ENCODE peak calls at places on chromosomes 4 and X, in nine cellular contexts. H, X, Y, T, I, Q, C, G and F are unnamed samples. For H3K27me3, the result is how much of the 10 kb centered on the place peaks cover.

GRCh38 chr4:159097144-159097543 is 5.7 kb upstream of the RAPGEF2 start:
- DNase-seq in H (no peak), X (no peak), Y (no peak), T (no peak), I (no peak), Q (no peak), C (no peak), G (no peak), F (no peak)

GRCh38 chr4:108303488-108304177 is 134.9 kb upstream of the LEF1 start:
- DNase-seq in H (no peak), X (no peak), Y (no peak), T (no peak), I (peak), Q (no peak), C (no peak), G (no peak), F (no peak)

GRCh38 chr4:126405369-126405982 is 1090.7 kb downstream of the FAT4 start:
- DNase-seq in H (peak), X (no peak), Y (no peak), T (peak), I (peak), Q (no peak), C (no peak), G (peak), F (no peak)

GRCh38 chrX:9163153-9163790 is 129.3 kb upstream of the FAM9B start:
- DNase-seq in H (no peak), X (no peak), Y (no peak), T (no peak), I (no peak), Q (no peak), C (no peak), G (peak), F (no peak)

GRCh38 chr4:171629182-171629581 is 184.0 kb upstream of the GALNTL6 start:
- DNase-seq in H (no peak), X (no peak), Y (no peak), T (no peak), I (no peak), Q (no peak), C (no peak), G (no peak), F (no peak)

GRCh38 chr4:161728929-161729328 is 434.9 kb downstream of the FSTL5 start:
- DNase-seq in H (no peak), X (no peak), Y (no peak), T (no peak), I (no peak), Q (no peak), C (no peak), G (no peak), F (no peak)

GRCh38 chr4:22911285-22911684 is 218.5 kb downstream of the GBA3 start:
- DNase-seq in H (no peak), X (no peak), Y (no peak), T (no peak), I (no peak), Q (no peak), C (no peak), G (no peak), F (no peak)

GRCh38 chr4:1043162-1043561 is 31.7 kb downstream of the FGFRL1 start:
- DNase-seq in H (no peak), X (no peak), Y (no peak), T (no peak), I (no peak), Q (no peak), C (no peak), G (no peak), F (no peak)

GRCh38 chr4:23881052-23881501 is 8.8 kb downstream of the PPARGC1A start:
- DNase-seq in H (no peak), X (no peak), Y (no peak), T (no peak), I (no peak), Q (no peak), C (no peak), G (no peak), F (no peak)

GRCh38 chrX:19334945-19335626 is 8.6 kb upstream of the PDHA1 start:
- DNase-seq in H (peak), X (no peak), Y (no peak), T (peak), I (peak), Q (no peak), C (no peak), G (peak), F (no peak)

GRCh38 chr4:169167958-169168357 is 102.8 kb downstream of the SH3RF1 start:
- DNase-seq in H (no peak), X (no peak), Y (no peak), T (no peak), I (no peak), Q (no peak), C (no peak), G (no peak), F (no peak)

DNA sequence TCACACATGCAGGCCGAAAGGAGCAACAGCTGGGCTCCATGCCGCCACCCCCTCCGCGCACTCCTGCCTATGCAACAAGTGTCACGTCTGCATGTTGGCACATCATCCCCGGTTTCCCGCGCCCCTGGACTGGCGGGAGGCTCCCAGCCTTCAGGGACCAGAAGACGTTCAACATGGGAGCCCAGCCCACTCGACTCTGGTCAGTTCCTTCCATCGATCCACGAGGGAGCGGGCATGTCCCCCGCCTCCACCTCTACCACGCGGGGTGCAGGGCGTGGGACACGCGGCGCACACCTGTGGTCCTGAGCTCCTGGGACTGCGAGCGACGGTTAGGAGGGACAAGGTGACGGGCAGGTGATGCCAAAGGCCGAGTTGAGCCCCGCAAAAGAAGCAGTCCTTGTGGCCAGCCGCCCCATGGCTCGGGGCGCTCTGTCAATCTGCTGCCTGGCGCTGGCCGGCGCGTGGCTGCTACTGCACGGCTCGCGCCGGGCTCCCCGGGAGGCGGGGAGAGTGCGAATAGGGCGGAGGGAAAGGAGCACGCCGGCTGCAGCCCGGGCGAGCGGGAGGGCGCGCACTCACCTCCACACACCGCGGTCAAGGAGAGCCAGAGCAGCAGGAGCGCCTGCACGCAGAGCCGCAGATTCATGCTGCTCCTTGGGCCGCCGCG is 638 bp downstream of the APLN start:
- DNase-seq in H (no peak), X (no peak), Y (peak), T (no peak), I (peak), Q (no peak), C (peak), G (no peak), F (peak)
- H3K27me3 ChIP-seq in H (under half), X (half or more), Y (under half), T (half or more), I (under half), Q (under half), C (under half), G (half or more), F (under half)

GRCh38 chrX:642436-643210 is 12.0 kb downstream of the SHOX start:
- DNase-seq in H (no peak), X (no peak), Y (no peak), T (no peak), I (peak), Q (no peak), C (no peak), G (no peak), F (no peak)

GRCh38 chrX:646228-646495 is 15.6 kb downstream of the SHOX start:
- DNase-seq in H (no peak), X (no peak), Y (no peak), T (no peak), I (no peak), Q (no peak), C (no peak), G (no peak), F (no peak)

GRCh38 chrX:645024-645376 is 14.4 kb downstream of the SHOX start:
- DNase-seq in H (peak), X (no peak), Y (no peak), T (no peak), I (peak), Q (no peak), C (no peak), G (peak), F (peak)

GRCh38 chrX:643911-644303 is 13.3 kb downstream of the SHOX start:
- DNase-seq in H (no peak), X (no peak), Y (no peak), T (no peak), I (peak), Q (no peak), C (no peak), G (no peak), F (no peak)

GRCh38 chrX:644304-645023 is 13.9 kb downstream of the SHOX start:
- DNase-seq in H (peak), X (no peak), Y (no peak), T (no peak), I (peak), Q (no peak), C (no peak), G (peak), F (no peak)
- H3K27me3 ChIP-seq in H (half or more), X (half or more), Y (half or more), T (half or more), I (half or more), Q (half or more), C (under half), G (half or more), F (half or more)

DNA sequence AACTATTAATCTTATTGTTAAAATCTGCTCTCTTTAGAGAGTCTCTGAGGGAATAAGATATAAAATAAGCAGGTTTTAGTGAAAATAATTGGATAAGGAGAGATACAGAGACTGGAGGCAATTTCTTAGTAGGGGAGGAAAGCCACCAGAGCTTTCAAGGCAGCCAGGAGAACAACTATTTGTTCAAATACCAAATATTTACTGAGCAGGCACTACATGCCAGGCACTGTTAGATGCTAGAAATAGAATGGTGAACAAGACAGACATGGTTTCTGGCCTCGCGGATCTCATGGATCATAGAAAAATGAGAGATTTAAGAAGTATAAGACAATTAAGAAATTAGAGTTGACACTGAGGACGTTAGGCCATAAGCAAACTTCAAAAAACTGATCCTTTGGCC is 397.8 kb downstream of the SMARCA1 start:
- DNase-seq in H (no peak), X (no peak), Y (no peak), T (no peak), I (no peak), Q (no peak), C (no peak), G (no peak), F (no peak)
- H3K27me3 ChIP-seq in H (under half), X (under half), Y (under half), T (under half), I (under half), Q (under half), C (under half), G (under half), F (under half)

GRCh38 chrX:71823391-71824057 is 60.4 kb downstream of the CXorf49B start:
- DNase-seq in H (no peak), X (no peak), Y (no peak), T (no peak), I (no peak), Q (no peak), C (no peak), G (no peak), F (no peak)

GRCh38 chrX:71828086-71828485 is 64.9 kb downstream of the CXorf49B start:
- DNase-seq in H (no peak), X (no peak), Y (no peak), T (no peak), I (no peak), Q (no peak), C (no peak), G (no peak), F (no peak)
- H3K27me3 ChIP-seq in H (under half), X (under half), Y (under half), T (under half), I (under half), Q (under half), C (under half), G (under half), F (under half)

GRCh38 chr4:95552942-95553550 is 4.3 kb upstream of the UNC5C start:
- DNase-seq in H (no peak), X (no peak), Y (no peak), T (no peak), I (no peak), Q (no peak), C (no peak), G (no peak), F (no peak)

GRCh38 chr4:95549246-95550138 is 719 bp upstream of the UNC5C start:
- DNase-seq in H (peak), X (peak), Y (peak), T (peak), I (peak), Q (peak), C (peak), G (peak), F (peak)

GRCh38 chr4:95550566-95550965 is 1.8 kb upstream of the UNC5C start:
- DNase-seq in H (no peak), X (no peak), Y (no peak), T (no peak), I (no peak), Q (no peak), C (no peak), G (no peak), F (no peak)

GRCh38 chr4:95548738-95549245 is at the start of gene UNC5C:
- DNase-seq in H (peak), X (peak), Y (peak), T (peak), I (peak), Q (peak), C (peak), G (peak), F (peak)

DNA sequence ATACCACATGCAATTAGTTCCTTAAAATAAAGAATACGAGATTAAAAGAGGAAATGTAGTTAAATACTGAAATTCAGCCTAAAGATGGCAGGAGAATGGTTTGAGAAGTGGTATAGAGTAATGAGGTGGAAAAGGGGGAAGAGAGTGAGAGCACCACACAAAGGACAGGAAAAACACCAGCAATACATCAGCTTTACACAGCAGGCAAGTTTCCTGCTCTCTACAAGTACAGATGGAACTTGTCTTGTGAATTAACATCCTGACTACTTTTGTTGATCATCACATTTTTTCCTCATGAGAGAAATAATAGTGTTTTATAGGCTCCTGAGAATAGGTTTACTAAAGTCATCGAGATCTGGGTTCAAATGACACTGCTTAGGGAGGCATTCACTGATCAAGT is 2.9 kb upstream of the UNC5C start:
- DNase-seq in H (no peak), X (no peak), Y (no peak), T (no peak), I (no peak), Q (no peak), C (no peak), G (no peak), F (no peak)
- H3K27me3 ChIP-seq in H (under half), X (under half), Y (half or more), T (under half), I (under half), Q (under half), C (under half), G (half or more), F (under half)

DNA sequence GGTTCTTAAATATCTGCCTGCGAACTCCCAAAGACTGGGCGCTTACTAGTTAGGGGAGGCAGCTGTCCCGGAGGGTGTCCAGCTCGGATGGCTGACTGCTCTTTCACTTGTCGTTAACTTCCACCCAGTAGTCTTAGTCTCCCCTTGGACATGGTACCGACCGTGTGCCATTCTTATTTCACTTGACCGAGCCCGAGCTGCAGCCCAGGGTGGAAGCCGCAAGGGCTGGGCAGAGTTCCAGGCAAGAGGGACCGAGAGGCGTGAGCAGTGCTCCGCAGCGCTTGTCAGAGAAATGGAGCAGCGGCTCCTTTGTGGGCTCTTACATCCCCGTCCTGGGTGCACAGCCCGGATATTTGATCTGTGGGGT is 347 bp upstream of the SLITRK2 start:
- DNase-seq in H (peak), X (no peak), Y (no peak), T (peak), I (no peak), Q (no peak), C (no peak), G (peak), F (no peak)
- H3K27me3 ChIP-seq in H (under half), X (half or more), Y (half or more), T (half or more), I (half or more), Q (under half), C (under half), G (half or more), F (half or more)

GRCh38 chr4:185510803-185511202 is 24.5 kb downstream of the PDLIM3 start:
- DNase-seq in H (no peak), X (no peak), Y (no peak), T (no peak), I (no peak), Q (no peak), C (no peak), G (no peak), F (no peak)
- H3K27me3 ChIP-seq in H (under half), X (under half), Y (under half), T (under half), I (under half), Q (under half), C (under half), G (under half), F (under half)

GRCh38 chrX:25021132-25021498 is 5.3 kb upstream of the ARX start:
- DNase-seq in H (no peak), X (no peak), Y (no peak), T (no peak), I (no peak), Q (no peak), C (no peak), G (no peak), F (no peak)
- H3K27me3 ChIP-seq in H (half or more), X (half or more), Y (half or more), T (half or more), I (half or more), Q (half or more), C (under half), G (half or more), F (half or more)

DNA sequence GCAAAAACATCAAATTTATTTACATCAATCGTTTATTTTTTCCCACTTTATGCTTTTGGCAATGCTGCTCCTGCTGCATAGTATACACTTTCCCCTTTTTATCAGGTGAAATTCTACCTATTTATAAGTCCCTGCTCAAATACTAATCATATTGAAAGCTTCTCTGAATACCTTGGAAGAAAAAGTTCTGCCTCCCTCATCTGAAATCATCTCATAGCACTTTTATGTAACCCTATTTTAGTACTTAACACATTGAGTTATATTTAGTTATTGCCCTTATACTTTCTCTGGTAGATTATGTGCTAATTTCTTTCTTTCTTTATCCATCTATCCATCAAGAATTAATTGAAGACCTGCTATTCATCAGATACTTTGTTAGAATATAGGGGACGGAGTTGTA is 1.1 kb upstream of the WDR17 start:
- DNase-seq in H (no peak), X (no peak), Y (no peak), T (no peak), I (no peak), Q (no peak), C (no peak), G (no peak), F (no peak)
- H3K27me3 ChIP-seq in H (under half), X (under half), Y (under half), T (under half), I (under half), Q (under half), C (under half), G (under half), F (under half)